ENCODE peak calls at places on chromosomes 2 and 18, in nine cellular contexts. O, T, E, I, N, W, K, Y and B are unnamed samples.
A peak's percentile ranks its signal among the peaks of the same experiment; 100 is the strongest.

GRCh38 chr18:14767474-14767873 is 19.5 kb downstream of the ANKRD30B start:
- DNase-seq in O (no peak), T (no peak), E (no peak), I (peak; percentile 40), N (no peak), W (no peak), K (no peak), Y (no peak), B (no peak)

GRCh38 chr2:205864511-205864910 is 182.2 kb downstream of the NRP2 start:
- DNase-seq in O (no peak), T (no peak), E (no peak), I (no peak), N (no peak), W (no peak), K (no peak), Y (no peak), B (no peak)

GRCh38 chr18:58025733-58026132 is 18.3 kb upstream of the NEDD4L start:
- DNase-seq in O (no peak), T (no peak), E (no peak), I (no peak), N (peak; percentile 34), W (no peak), K (no peak), Y (no peak), B (no peak)

GRCh38 chr2:17043173-17043572 is 377.5 kb upstream of the CYRIA start:
- DNase-seq in O (no peak), T (no peak), E (no peak), I (no peak), N (peak; percentile 59), W (no peak), K (no peak), Y (no peak), B (no peak)

GRCh38 chr18:59837586-59837985 is 62.2 kb upstream of the PMAIP1 start:
- DNase-seq in O (peak; percentile 71), T (peak; percentile 80), E (peak; percentile 64), I (peak; percentile 88), N (peak; percentile 75), W (peak; percentile 72), K (peak; percentile 72), Y (peak; percentile 65), B (peak; percentile 91)

GRCh38 chr18:54720590-54720989 is 107.7 kb upstream of the RAB27B start:
- DNase-seq in O (no peak), T (no peak), E (no peak), I (no peak), N (no peak), W (no peak), K (no peak), Y (no peak), B (no peak)

GRCh38 chr2:26941486-26941885 is 29.0 kb upstream of the MAPRE3 start:
- DNase-seq in O (no peak), T (no peak), E (no peak), I (peak; percentile 87), N (peak; percentile 22), W (no peak), K (no peak), Y (no peak), B (no peak)

GRCh38 chr2:174014699-174015070 is 49.5 kb upstream of the SP3 start:
- DNase-seq in O (no peak), T (no peak), E (peak; percentile 71), I (no peak), N (peak; percentile 32), W (no peak), K (no peak), Y (no peak), B (peak; percentile 50)

GRCh38 chr2:145593991-145594702 is 1074.2 kb upstream of the ZEB2 start:
- DNase-seq in O (peak; percentile 29), T (no peak), E (no peak), I (peak; percentile 94), N (peak; percentile 93), W (peak; percentile 59), K (no peak), Y (no peak), B (peak; percentile 57)

GRCh38 chr2:74119324-74119723 is 28.4 kb downstream of the BOLA3 start:
- DNase-seq in O (no peak), T (no peak), E (no peak), I (peak; percentile 17), N (peak; percentile 52), W (no peak), K (no peak), Y (peak; percentile 10), B (no peak)

GRCh38 chr18:31648966-31649429 is 35.4 kb downstream of the B4GALT6 start:
- DNase-seq in O (no peak), T (peak; percentile 78), E (no peak), I (peak; percentile 83), N (peak; percentile 78), W (peak; percentile 77), K (no peak), Y (no peak), B (no peak)

GRCh38 chr2:217356795-217357194 is 496.9 kb upstream of the TNP1 start:
- DNase-seq in O (no peak), T (no peak), E (no peak), I (no peak), N (peak; percentile 53), W (no peak), K (no peak), Y (no peak), B (peak; percentile 18)

GRCh38 chr18:79939096-79939495 is 12.4 kb downstream of the SLC66A2 start:
- DNase-seq in O (no peak), T (no peak), E (no peak), I (no peak), N (no peak), W (no peak), K (no peak), Y (no peak), B (no peak)

GRCh38 chr2:26585100-26585499 is 56.1 kb downstream of the CIB4 start:
- DNase-seq in O (no peak), T (no peak), E (peak; percentile 34), I (no peak), N (no peak), W (no peak), K (no peak), Y (no peak), B (no peak)

GRCh38 chr18:44041553-44042418 is 638.9 kb upstream of the SETBP1 start:
- DNase-seq in O (no peak), T (no peak), E (no peak), I (no peak), N (no peak), W (no peak), K (no peak), Y (no peak), B (peak; percentile 22)

GRCh38 chr2:161418275-161418714 is 2.2 kb downstream of the TBR1 start:
- DNase-seq in O (no peak), T (no peak), E (no peak), I (no peak), N (no peak), W (no peak), K (no peak), Y (no peak), B (peak; percentile 16)

DNA sequence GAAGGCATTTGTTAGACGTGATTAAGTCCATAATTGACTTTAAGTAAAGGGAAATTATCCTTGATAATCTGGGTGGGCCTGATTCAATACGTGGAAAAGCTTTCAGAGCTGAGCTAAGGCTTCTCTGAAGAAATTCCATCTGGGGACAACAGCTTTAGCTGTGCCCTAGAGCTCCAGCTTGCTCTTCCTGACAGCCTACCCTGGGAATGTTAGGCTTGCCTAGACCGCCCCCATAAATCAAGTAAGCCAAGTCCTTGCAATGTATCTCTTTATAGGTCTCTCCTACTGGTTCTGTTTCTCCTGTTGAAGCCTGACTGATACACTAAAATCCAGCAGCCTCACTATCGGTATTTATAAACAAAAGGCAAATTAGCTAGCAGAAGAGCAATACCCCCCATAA is 160.0 kb downstream of the STK39 start:
- DNase-seq in O (peak; percentile 2), T (no peak), E (no peak), I (no peak), N (no peak), W (no peak), K (no peak), Y (no peak), B (no peak)
- H3K4me2 ChIP-seq in O (no peak overlapping the region), T (no peak overlapping the region), E (no peak overlapping the region), I (no peak overlapping the region), N (no peak overlapping the region), W (no peak overlapping the region), K (no peak overlapping the region), Y (no peak overlapping the region), B (no peak overlapping the region)

GRCh38 chr2:120591572-120591971 is 144.1 kb upstream of the GLI2 start:
- DNase-seq in O (no peak), T (no peak), E (no peak), I (no peak), N (no peak), W (no peak), K (no peak), Y (no peak), B (no peak)
- H2AFZ ChIP-seq in O (no peak overlapping the region), T (no peak overlapping the region), E (no peak overlapping the region), I (no peak overlapping the region), N (no peak overlapping the region), W (no peak overlapping the region), K (no peak overlapping the region), Y (no peak overlapping the region), B (no peak overlapping the region)

DNA sequence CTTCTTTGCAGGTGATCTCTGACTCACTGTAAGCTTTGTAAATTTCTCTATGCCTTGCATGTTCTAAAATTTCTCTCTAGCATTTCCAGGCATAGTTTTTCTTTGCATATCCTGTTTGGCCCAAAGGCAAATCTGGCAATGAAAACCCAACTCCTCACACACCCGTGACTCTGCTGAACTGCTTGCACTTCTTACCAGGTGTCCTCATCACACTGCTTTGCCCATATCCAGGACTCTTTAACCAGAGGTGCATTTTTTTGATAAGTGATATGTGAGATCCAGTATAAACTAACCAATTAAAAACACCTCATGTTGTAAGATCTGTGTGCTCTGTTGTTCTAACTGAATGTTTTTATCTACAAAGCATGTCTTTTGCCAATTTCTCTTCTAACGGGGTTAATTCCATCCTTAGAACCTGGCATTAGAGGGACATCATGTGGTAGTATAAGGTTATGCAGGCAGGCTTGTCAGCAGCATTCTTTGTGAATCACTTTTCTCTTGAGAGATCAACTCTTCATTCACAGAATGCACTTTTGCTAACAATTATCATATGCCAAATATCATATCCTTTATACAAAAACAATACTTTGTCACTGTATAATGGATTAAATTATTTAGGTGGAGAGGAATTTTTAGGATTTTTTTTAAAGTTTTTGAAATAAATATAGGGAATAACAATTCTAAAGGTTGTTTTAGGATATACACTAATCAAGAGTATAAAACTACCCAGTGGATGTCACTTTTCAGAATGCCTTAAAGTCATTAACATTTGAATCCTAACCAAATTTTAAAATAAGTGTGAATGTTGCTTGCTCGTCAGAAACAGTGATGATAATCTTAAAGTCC is 20.8 kb upstream of the TMX3 start:
- DNase-seq in O (peak; percentile 52), T (peak; percentile 23), E (peak; percentile 58), I (peak; percentile 66), N (peak; percentile 82), W (peak; percentile 52), K (peak; percentile 14), Y (peak; percentile 47), B (peak; percentile 68)
- TF ChIP-seq EZH2phosphoT487 in O (no peak), T (no peak), E (no peak), I (no peak), N (no peak), W (no peak), K (no peak), Y (no peak), B (no peak)

GRCh38 chr2:180540761-180541160 is 439.6 kb upstream of the UBE2E3 start:
- DNase-seq in O (no peak), T (no peak), E (no peak), I (no peak), N (no peak), W (no peak), K (no peak), Y (no peak), B (no peak)

GRCh38 chr2:180542510-180542909 is 437.9 kb upstream of the UBE2E3 start:
- DNase-seq in O (no peak), T (no peak), E (no peak), I (no peak), N (no peak), W (no peak), K (no peak), Y (no peak), B (no peak)

GRCh38 chr2:180539541-180539940 is 440.9 kb upstream of the UBE2E3 start:
- DNase-seq in O (no peak), T (no peak), E (no peak), I (no peak), N (no peak), W (no peak), K (no peak), Y (no peak), B (no peak)
- H3K4me2 ChIP-seq in O (no peak overlapping the region), T (no peak overlapping the region), E (no peak overlapping the region), I (no peak overlapping the region), N (no peak overlapping the region), W (no peak overlapping the region), K (no peak overlapping the region), Y (no peak overlapping the region), B (no peak overlapping the region)